ENCODE peak calls at places on chromosomes 2 and 18, in ten cellular contexts. L is sigmoid colon, J is HEK293T, I is amniotic stem cell, V is heart right ventricle, S is kidney, X is AG08396, R is NCI-H774, W is adrenal gland, D is coronary artery. C is an unnamed sample.

GRCh38 chr18:9066817-9067306 is 35.6 kb upstream of the NDUFV2 start:
- DNase-seq in L (no peak), J (no peak), I (no peak), V (no peak), S (no peak), X (no peak), R (no peak), W (no peak), D (no peak), C (no peak)

GRCh38 chr18:62781893-62782292 is 66.6 kb downstream of the PHLPP1 start:
- DNase-seq in L (peak; percentile 69), J (no peak), I (peak; percentile 33), V (no peak), S (no peak), X (peak; percentile 29), R (no peak), W (peak; percentile 77), D (no peak), C (no peak)

GRCh38 chr2:23485841-23486395 is 100.9 kb downstream of the KLHL29 start:
- DNase-seq in L (no peak), J (no peak), I (no peak), V (no peak), S (no peak), X (no peak), R (no peak), W (no peak), D (no peak), C (no peak)

GRCh38 chr2:241542278-241542605 is 16.3 kb upstream of the BOK start:
- DNase-seq in L (no peak), J (no peak), I (no peak), V (no peak), S (peak; percentile 57), X (no peak), R (no peak), W (no peak), D (no peak), C (no peak)

GRCh38 chr2:67726416-67726815 is 329.3 kb downstream of the ETAA1 start:
- DNase-seq in L (no peak), J (no peak), I (no peak), V (no peak), S (no peak), X (no peak), R (no peak), W (no peak), D (no peak), C (no peak)

GRCh38 chr2:184030245-184030644 is 568.1 kb upstream of the ZNF804A start:
- DNase-seq in L (no peak), J (no peak), I (no peak), V (no peak), S (no peak), X (no peak), R (no peak), W (no peak), D (no peak), C (no peak)

GRCh38 chr2:127225186-127225960 is 5.3 kb upstream of the CYP27C1 start:
- DNase-seq in L (no peak), J (no peak), I (peak; percentile 43), V (no peak), S (no peak), X (peak; percentile 50), R (no peak), W (no peak), D (no peak), C (no peak)

GRCh38 chr2:70851704-70852103 is 16.1 kb upstream of the CD207 start:
- DNase-seq in L (no peak), J (no peak), I (no peak), V (no peak), S (no peak), X (no peak), R (no peak), W (no peak), D (no peak), C (no peak)

GRCh38 chr2:48175656-48176055 is 269.4 kb upstream of the FBXO11 start:
- DNase-seq in L (no peak), J (no peak), I (no peak), V (no peak), S (no peak), X (no peak), R (no peak), W (no peak), D (no peak), C (no peak)

GRCh38 chr18:49055196-49055595 is 104.4 kb upstream of the SMAD7 start:
- DNase-seq in L (no peak), J (no peak), I (no peak), V (no peak), S (no peak), X (no peak), R (no peak), W (no peak), D (no peak), C (no peak)

GRCh38 chr2:166417669-166418068 is 41.9 kb upstream of the SCN9A start:
- DNase-seq in L (no peak), J (peak; percentile 19), I (no peak), V (no peak), S (no peak), X (peak; percentile 4), R (no peak), W (no peak), D (no peak), C (no peak)

GRCh38 chr2:112728384-112729175 is 7.8 kb downstream of the NT5DC4 start:
- DNase-seq in L (no peak), J (no peak), I (no peak), V (no peak), S (no peak), X (no peak), R (no peak), W (peak; percentile 45), D (peak; percentile 60), C (no peak)

C was measured in endothelial cell.